ENCODE peak calls at places on chromosomes 3 and 15, in ten cellular contexts. W is body of pancreas, K is MM.1S, G is bronchial epithelial cell, O is IMR-90, S is RWPE2, A is colonic mucosa, U is cardiac muscle cell, B is OCI-LY7, V is Peyer's patch. L is an unnamed sample.

GRCh38 chr15:92533298-92533697 is 122.3 kb downstream of the FAM174B start:
- DNase-seq in W (no peak), K (no peak), G (no peak), O (no peak), S (no peak), A (no peak), U (no peak), B (no peak), V (no peak), L (no peak)

GRCh38 chr15:42371125-42371524 is 11.8 kb downstream of the CAPN3 start:
- DNase-seq in W (no peak), K (no peak), G (no peak), O (peak; percentile 37), S (no peak), A (no peak), U (peak; percentile 39), B (peak; percentile 34), V (no peak), L (no peak)

GRCh38 chr3:58502832-58503231 is 10.9 kb downstream of the KCTD6 start:
- DNase-seq in W (no peak), K (no peak), G (no peak), O (no peak), S (no peak), A (no peak), U (no peak), B (no peak), V (no peak), L (no peak)

GRCh38 chr15:68300115-68300940 is 22.8 kb downstream of the FEM1B start:
- DNase-seq in W (no peak), K (no peak), G (no peak), O (no peak), S (no peak), A (peak; percentile 70), U (no peak), B (no peak), V (no peak), L (no peak)

GRCh38 chr3:160477750-160478149 is 28.2 kb upstream of the TRIM59 start:
- DNase-seq in W (no peak), K (no peak), G (no peak), O (no peak), S (no peak), A (no peak), U (no peak), B (no peak), V (no peak), L (no peak)

GRCh38 chr3:109944836-109945235 is 607.5 kb upstream of the DPPA4 start:
- DNase-seq in W (no peak), K (no peak), G (no peak), O (no peak), S (no peak), A (no peak), U (no peak), B (no peak), V (no peak), L (no peak)

GRCh38 chr15:67172172-67172571 is 82.3 kb downstream of the AAGAB start:
- DNase-seq in W (no peak), K (no peak), G (peak; percentile 33), O (peak; percentile 63), S (no peak), A (no peak), U (no peak), B (no peak), V (no peak), L (no peak)

GRCh38 chr15:42891569-42891968 is 29.0 kb downstream of the TTBK2 start:
- DNase-seq in W (no peak), K (no peak), G (peak; percentile 19), O (peak; percentile 25), S (no peak), A (no peak), U (peak; percentile 15), B (no peak), V (no peak), L (no peak)

GRCh38 chr3:55531266-55531665 is 44.2 kb upstream of the WNT5A start:
- DNase-seq in W (no peak), K (no peak), G (no peak), O (no peak), S (no peak), A (no peak), U (no peak), B (no peak), V (no peak), L (no peak)

GRCh38 chr3:139447486-139447885 is 28.8 kb downstream of the RBP2 start:
- DNase-seq in W (no peak), K (no peak), G (no peak), O (no peak), S (no peak), A (no peak), U (no peak), B (no peak), V (no peak), L (no peak)

GRCh38 chr3:170038434-170039110 is 777 bp downstream of the GPR160 start:
- DNase-seq in W (peak; percentile 69), K (peak; percentile 61), G (no peak), O (no peak), S (no peak), A (peak; percentile 63), U (no peak), B (peak; percentile 67), V (peak; percentile 71), L (peak; percentile 52)

GRCh38 chr15:64688770-64689169 is 86.6 kb downstream of the RBPMS2 start:
- DNase-seq in W (no peak), K (no peak), G (no peak), O (no peak), S (no peak), A (no peak), U (no peak), B (no peak), V (no peak), L (no peak)

GRCh38 chr3:23111799-23112198 is 91.3 kb upstream of the UBE2E2 start:
- DNase-seq in W (no peak), K (no peak), G (no peak), O (no peak), S (no peak), A (no peak), U (no peak), B (no peak), V (no peak), L (no peak)

GRCh38 chr15:31382693-31383005 is 56.0 kb downstream of the KLF13 start:
- DNase-seq in W (no peak), K (no peak), G (no peak), O (no peak), S (no peak), A (no peak), U (no peak), B (no peak), V (peak; percentile 80), L (no peak)

GRCh38 chr15:78129098-78130011 is 1.9 kb downstream of the CIB2 start:
- DNase-seq in W (no peak), K (no peak), G (no peak), O (no peak), S (no peak), A (no peak), U (no peak), B (no peak), V (no peak), L (no peak)

GRCh38 chr3:138389841-138390581 is 41.6 kb downstream of the MRAS start:
- DNase-seq in W (peak; percentile 13), K (no peak), G (peak; percentile 95), O (peak; percentile 94), S (no peak), A (no peak), U (peak; percentile 96), B (no peak), V (no peak), L (peak; percentile 36)

GRCh38 chr3:16875876-16876575 is 8.7 kb upstream of the PLCL2 start:
- DNase-seq in W (no peak), K (no peak), G (no peak), O (no peak), S (no peak), A (no peak), U (no peak), B (no peak), V (no peak), L (no peak)

GRCh38 chr3:142828703-142829304 is 60.1 kb downstream of the PCOLCE2 start:
- DNase-seq in W (peak; percentile 89), K (peak; percentile 79), G (peak; percentile 71), O (peak; percentile 70), S (no peak), A (peak; percentile 84), U (peak; percentile 88), B (peak; percentile 66), V (peak; percentile 80), L (peak; percentile 87)

GRCh38 chr15:55237219-55238130 is 40.7 kb upstream of the RSL24D1 start:
- DNase-seq in W (no peak), K (no peak), G (no peak), O (no peak), S (no peak), A (no peak), U (no peak), B (no peak), V (no peak), L (no peak)

GRCh38 chr3:171561601-171562323 is 101.6 kb upstream of the TNIK start:
- DNase-seq in W (no peak), K (no peak), G (no peak), O (no peak), S (no peak), A (no peak), U (peak; percentile 66), B (no peak), V (no peak), L (no peak)

GRCh38 chr3:107988464-107989156 is 102.2 kb downstream of the CD47 start:
- DNase-seq in W (peak; percentile 32), K (no peak), G (peak; percentile 80), O (peak; percentile 47), S (peak; percentile 70), A (peak; percentile 85), U (peak; percentile 49), B (no peak), V (peak; percentile 65), L (no peak)

GRCh38 chr3:188339410-188340295 is 185.7 kb downstream of the LPP start:
- DNase-seq in W (no peak), K (no peak), G (no peak), O (no peak), S (no peak), A (no peak), U (no peak), B (no peak), V (no peak), L (no peak)
- H3K4me3 ChIP-seq in W (no peak overlapping the region), K (no peak overlapping the region), G (no peak overlapping the region), O (no peak overlapping the region), S (no peak overlapping the region), A (no peak overlapping the region), U (no peak overlapping the region), B (no peak overlapping the region), V (no peak overlapping the region), L (no peak overlapping the region)

GRCh38 chr15:60337069-60337468 is 60.7 kb downstream of the ANXA2 start:
- DNase-seq in W (no peak), K (no peak), G (no peak), O (no peak), S (no peak), A (no peak), U (no peak), B (no peak), V (no peak), L (no peak)
- TF ChIP-seq CTCF in W (no peak), K (no peak), G (no peak), O (no peak), S (no peak), A (no peak), U (no peak), B (no peak), V (no peak), L (no peak)

GRCh38 chr3:13217253-13217652 is 144.0 kb upstream of the IQSEC1 start:
- DNase-seq in W (no peak), K (no peak), G (no peak), O (no peak), S (no peak), A (no peak), U (no peak), B (no peak), V (no peak), L (no peak)
- H3K36me3 ChIP-seq in W (no peaks in the 10 kb centered on the region), K (no peaks in the 10 kb centered on the region), G (no peaks in the 10 kb centered on the region), O (no peaks in the 10 kb centered on the region), S (no peaks in the 10 kb centered on the region), A (no peaks in the 10 kb centered on the region), U (no peaks in the 10 kb centered on the region), B (no peaks in the 10 kb centered on the region), V (no peaks in the 10 kb centered on the region), L (no peaks in the 10 kb centered on the region)

GRCh38 chr3:52313774-52314188 is 2.3 kb upstream of the DNAH1 start:
- DNase-seq in W (no peak), K (peak; percentile 76), G (peak; percentile 38), O (peak; percentile 47), S (no peak), A (no peak), U (peak; percentile 30), B (peak; percentile 68), V (no peak), L (no peak)
- H3K4me3 ChIP-seq in W (no peak overlapping the region), K (no peak overlapping the region), G (no peak overlapping the region), O (no peak overlapping the region), S (no peak overlapping the region), A (no peak overlapping the region), U (no peak overlapping the region), B (no peak overlapping the region), V (no peak overlapping the region), L (no peak overlapping the region)